ENCODE peak calls at places on chromosomes 7 and 10, in four cellular contexts. M is CD4-positive, alpha-beta T cell; W is astrocyte of the spinal cord; R is Kasumi-1. X is an unnamed sample.
A peak's percentile ranks its signal among the peaks of the same experiment; 100 is the strongest.

GRCh38 chr7:159109092-159110035 is 35.3 kb downstream of the VIPR2 start:
- DNase-seq in R (no peak), M (no peak), W (no peak), X (peak; percentile 18)

GRCh38 chr7:44067064-44067951 is 1.9 kb upstream of the PGAM2 start:
- DNase-seq in M (no peak), R (no peak), W (no peak), X (no peak)

GRCh38 chr10:80459047-80459865 is 5.1 kb downstream of the TSPAN14 start:
- DNase-seq in R (peak; percentile 70), W (peak; percentile 67), M (peak; percentile 59), X (no peak)

GRCh38 chr10:98340946-98341345 is 73.0 kb upstream of the LOXL4 start:
- DNase-seq in M (no peak), W (no peak), R (no peak), X (no peak)

GRCh38 chr7:16708980-16709379 is 44.6 kb upstream of the TSPAN13 start:
- DNase-seq in W (peak; percentile 97), M (no peak), R (no peak), X (no peak)

GRCh38 chr10:17343118-17343517 is 111.3 kb downstream of the ST8SIA6 start:
- DNase-seq in W (no peak), R (no peak), M (no peak), X (no peak)

GRCh38 chr7:152333134-152333533 is 102.7 kb downstream of the KMT2C start:
- DNase-seq in W (no peak), R (no peak), M (no peak), X (no peak)

GRCh38 chr7:101545441-101546190 is 83.5 kb downstream of the MYL10 start:
- DNase-seq in M (no peak), W (no peak), R (no peak), X (no peak)

GRCh38 chr7:80659120-80660055 is 20.9 kb downstream of the CD36 start:
- DNase-seq in W (peak; percentile 50), M (no peak), R (peak; percentile 73), X (no peak)